ENCODE peak calls at places on chromosomes 4 and X, in eight cellular contexts. F, K, P, H, S, X, J and T are unnamed samples.

GRCh38 chrX:40402771-40403533 is 177.8 kb upstream of the ATP6AP2 start:
- DNase-seq in F (no peak), K (peak), P (peak), H (no peak), S (no peak), X (no peak), J (peak), T (no peak)

GRCh38 chr4:15936495-15936894 is 2.0 kb downstream of the FGFBP1 start:
- DNase-seq in F (no peak), K (no peak), P (no peak), H (no peak), S (no peak), X (no peak), J (no peak), T (no peak)

GRCh38 chr4:129344058-129344457 is 248.1 kb downstream of the C4orf33 start:
- DNase-seq in F (peak), K (peak), P (peak), H (peak), S (peak), X (peak), J (peak), T (no peak)

GRCh38 chrX:141632124-141632523 is 42.6 kb downstream of the SPANXA2 start:
- DNase-seq in F (no peak), K (peak), P (no peak), H (no peak), S (no peak), X (no peak), J (no peak), T (no peak)

GRCh38 chr4:186226521-186227189 is 652 bp upstream of the KLKB1 start:
- DNase-seq in F (no peak), K (no peak), P (no peak), H (no peak), S (no peak), X (no peak), J (no peak), T (no peak)

GRCh38 chr4:147755567-147756295 is 23.8 kb downstream of the ARHGAP10 start:
- DNase-seq in F (no peak), K (peak), P (no peak), H (no peak), S (no peak), X (no peak), J (peak), T (no peak)

GRCh38 chr4:156725257-156725656 is 246.3 kb downstream of the PDGFC start:
- DNase-seq in F (no peak), K (no peak), P (no peak), H (no peak), S (no peak), X (no peak), J (no peak), T (no peak)

GRCh38 chr4:70657326-70657725 is 9.0 kb downstream of the JCHAIN start:
- DNase-seq in F (no peak), K (no peak), P (no peak), H (no peak), S (no peak), X (no peak), J (no peak), T (no peak)

GRCh38 chr4:77817304-77818076 is 1.7 kb downstream of the CNOT6L start:
- DNase-seq in F (no peak), K (peak), P (no peak), H (no peak), S (peak), X (no peak), J (peak), T (no peak)

GRCh38 chrX:3448563-3448962 is 102.1 kb upstream of the MXRA5 start:
- DNase-seq in F (no peak), K (no peak), P (no peak), H (no peak), S (no peak), X (no peak), J (no peak), T (no peak)

GRCh38 chr4:186472948-186473347 is 82.4 kb downstream of the MTNR1A start:
- DNase-seq in F (peak), K (peak), P (peak), H (peak), S (peak), X (no peak), J (peak), T (no peak)

GRCh38 chr4:106238819-106239420 is 77.1 kb downstream of the TBCK start:
- DNase-seq in F (peak), K (peak), P (peak), H (peak), S (peak), X (peak), J (peak), T (no peak)

GRCh38 chr4:91746551-91746950 is 557.2 kb upstream of the GRID2 start:
- DNase-seq in F (peak), K (no peak), P (no peak), H (no peak), S (no peak), X (no peak), J (no peak), T (no peak)

DNA sequence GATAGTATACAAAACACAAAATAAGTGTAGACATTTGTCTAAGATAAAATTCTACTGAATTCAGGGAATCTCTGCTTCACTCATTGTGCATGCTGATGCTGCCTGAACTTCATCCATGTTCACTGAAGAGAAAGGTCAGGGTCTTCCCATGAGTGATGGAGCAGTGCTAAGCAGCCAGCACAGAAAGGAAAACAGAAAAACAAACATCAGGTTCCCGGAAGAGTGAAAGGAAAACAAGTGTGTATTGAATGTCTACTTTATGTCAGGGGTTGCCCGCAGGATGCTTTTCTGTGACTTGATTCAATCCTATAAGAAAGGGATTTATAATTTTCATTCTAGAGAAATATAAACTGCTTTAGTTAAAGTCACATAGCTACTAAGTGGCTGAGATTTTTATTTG is 522.4 kb downstream of the RAB28 start:
- DNase-seq in F (no peak), K (no peak), P (no peak), H (no peak), S (no peak), X (no peak), J (no peak), T (no peak)
- H3K4me2 ChIP-seq in F (no peak), K (no peak), P (no peak), H (no peak), S (no peak), X (no peak), J (no peak), T (no peak)

DNA sequence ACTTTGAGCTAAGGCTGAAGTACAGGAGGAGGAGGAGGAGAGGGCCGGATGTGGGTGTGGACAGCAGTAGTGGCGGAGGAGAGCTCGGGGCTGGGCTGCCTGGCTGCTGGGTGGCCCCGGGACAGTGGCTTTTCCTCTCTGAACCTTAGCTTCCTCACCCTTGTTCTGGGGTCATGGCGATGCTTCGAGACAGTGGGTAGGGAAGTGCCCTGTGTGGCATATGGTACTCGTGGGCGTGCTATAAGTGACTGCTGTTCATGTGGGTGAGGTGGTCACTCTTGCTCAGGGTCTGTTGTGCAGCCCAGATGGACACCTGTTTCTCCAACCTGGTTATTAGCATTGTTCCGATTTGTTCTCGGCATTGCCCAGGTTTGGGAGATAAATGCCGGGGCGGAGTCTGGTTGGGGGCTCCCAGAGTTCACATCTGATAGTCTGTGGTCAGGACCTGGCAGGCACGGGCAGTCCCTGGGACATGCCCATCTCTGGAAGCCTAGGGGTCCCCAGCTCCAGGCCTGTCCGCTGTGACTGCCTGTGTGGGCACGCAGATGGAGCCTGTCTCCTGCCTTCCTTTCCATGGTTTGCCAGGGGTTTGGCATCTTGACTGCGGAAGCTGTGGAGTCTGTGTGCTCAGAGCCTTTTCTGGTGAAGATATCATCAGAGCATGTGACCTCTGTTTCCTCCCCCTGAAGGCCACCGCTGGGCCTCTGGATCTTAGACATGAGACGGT is 4.9 kb upstream of the CPZ start:
- DNase-seq in F (no peak), K (no peak), P (no peak), H (no peak), S (no peak), X (no peak), J (no peak), T (no peak)
- H3K27ac ChIP-seq in F (no peak), K (no peak), P (no peak), H (no peak), S (no peak), X (no peak), J (no peak), T (no peak)

GRCh38 chrX:69305333-69306062 is 140.2 kb upstream of the PJA1 start:
- DNase-seq in F (peak), K (no peak), P (no peak), H (peak), S (no peak), X (no peak), J (no peak), T (no peak)
- H3K4me2 ChIP-seq in F (peak), K (no peak), P (no peak), H (no peak), S (no peak), X (no peak), J (no peak), T (no peak)

DNA sequence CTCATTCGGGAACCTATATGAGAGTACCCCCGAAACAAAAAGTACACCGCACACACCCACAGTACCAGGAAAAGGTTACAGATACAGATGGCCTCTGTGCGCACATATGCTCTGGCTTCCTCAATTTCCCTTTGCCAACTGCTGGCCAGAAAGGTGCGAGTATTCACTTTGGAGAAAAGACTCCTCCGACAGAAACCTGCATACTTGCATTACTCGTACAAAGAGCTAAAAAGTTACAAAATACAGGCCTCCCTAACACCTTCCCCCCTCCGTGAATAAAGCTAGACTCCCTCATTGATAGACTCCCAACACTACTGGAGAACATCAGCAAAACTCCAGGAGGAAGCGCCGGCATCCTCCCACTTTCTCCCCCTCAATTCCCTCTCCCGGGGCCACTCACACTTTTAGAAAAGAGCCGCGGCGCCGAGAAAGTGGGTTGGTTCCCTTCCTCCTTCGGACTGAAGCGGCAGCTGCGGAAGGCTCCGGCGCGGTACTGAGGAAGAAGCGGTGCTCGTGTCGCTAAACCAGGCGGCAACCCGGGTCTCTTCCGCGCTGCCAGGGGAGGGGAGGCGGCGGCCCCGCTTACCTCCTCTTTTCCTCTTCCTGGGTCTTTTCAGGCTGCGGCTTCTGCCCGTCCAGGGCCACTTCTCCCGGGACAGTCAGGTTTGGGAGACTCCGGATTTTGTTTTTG is 1.2 kb downstream of the FBXW7 start:
- DNase-seq in F (peak), K (peak), P (no peak), H (no peak), S (peak), X (peak), J (peak), T (no peak)
- H3K27ac ChIP-seq in F (no peak), K (peak), P (peak), H (no peak), S (peak), X (peak), J (peak), T (peak)

GRCh38 chr4:53764761-53765490 is 173.6 kb upstream of the LNX1 start:
- DNase-seq in F (no peak), K (peak), P (no peak), H (no peak), S (no peak), X (no peak), J (no peak), T (no peak)
- H3K4me2 ChIP-seq in F (no peak), K (peak), P (no peak), H (no peak), S (peak), X (no peak), J (no peak), T (no peak)

GRCh38 chr4:40363382-40363920 is 28.3 kb downstream of the CHRNA9 start:
- DNase-seq in F (no peak), K (no peak), P (no peak), H (no peak), S (no peak), X (no peak), J (no peak), T (no peak)
- H3K27ac ChIP-seq in F (no peak), K (no peak), P (no peak), H (no peak), S (no peak), X (no peak), J (no peak), T (no peak)

DNA sequence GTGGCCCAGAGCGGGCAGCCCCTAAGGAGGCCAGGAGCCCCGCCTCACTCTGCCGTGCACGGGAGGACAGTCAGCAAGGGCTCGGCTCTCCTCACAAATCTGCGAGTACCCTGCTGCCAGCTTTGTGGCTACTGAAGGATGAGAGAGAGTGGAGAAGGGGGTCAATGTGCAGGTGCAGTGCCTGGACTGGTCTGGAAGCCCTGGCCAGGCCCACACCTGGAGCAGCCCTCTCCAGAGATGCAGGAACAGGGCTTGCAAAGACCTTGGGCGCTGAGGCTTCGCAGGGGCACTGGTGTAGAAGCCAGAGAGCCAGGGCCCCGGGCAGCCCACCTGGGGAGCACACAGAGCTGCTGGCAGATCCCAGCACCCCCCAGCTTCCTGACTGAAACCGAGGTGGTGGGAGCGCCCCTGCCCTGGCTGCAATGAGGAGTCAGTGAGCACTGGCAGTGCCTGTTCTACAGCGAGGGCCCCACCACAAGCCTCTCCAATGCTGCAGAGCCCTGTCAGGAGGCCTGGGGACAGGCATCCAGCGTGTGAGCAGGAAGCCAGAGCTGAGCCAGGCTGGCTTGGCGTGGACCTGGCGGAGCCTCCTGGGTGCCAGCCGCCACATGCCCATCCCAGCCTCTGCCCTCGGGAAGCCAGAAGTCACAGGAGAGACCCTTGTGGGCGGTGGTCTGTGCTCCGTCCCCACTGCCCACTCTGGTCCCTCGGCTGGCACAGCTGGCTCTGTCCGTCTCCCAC is 3.9 kb downstream of the SPON2 start:
- DNase-seq in F (no peak), K (no peak), P (no peak), H (no peak), S (no peak), X (no peak), J (no peak), T (no peak)
- H3K4me2 ChIP-seq in F (peak), K (no peak), P (no peak), H (no peak), S (peak), X (no peak), J (no peak), T (peak)

GRCh38 chr4:184406915-184407314 is 67.4 kb downstream of the IRF2 start:
- DNase-seq in F (no peak), K (no peak), P (no peak), H (no peak), S (peak), X (no peak), J (peak), T (no peak)
- H3K27ac ChIP-seq in F (peak), K (no peak), P (no peak), H (no peak), S (peak), X (no peak), J (peak), T (no peak)

DNA sequence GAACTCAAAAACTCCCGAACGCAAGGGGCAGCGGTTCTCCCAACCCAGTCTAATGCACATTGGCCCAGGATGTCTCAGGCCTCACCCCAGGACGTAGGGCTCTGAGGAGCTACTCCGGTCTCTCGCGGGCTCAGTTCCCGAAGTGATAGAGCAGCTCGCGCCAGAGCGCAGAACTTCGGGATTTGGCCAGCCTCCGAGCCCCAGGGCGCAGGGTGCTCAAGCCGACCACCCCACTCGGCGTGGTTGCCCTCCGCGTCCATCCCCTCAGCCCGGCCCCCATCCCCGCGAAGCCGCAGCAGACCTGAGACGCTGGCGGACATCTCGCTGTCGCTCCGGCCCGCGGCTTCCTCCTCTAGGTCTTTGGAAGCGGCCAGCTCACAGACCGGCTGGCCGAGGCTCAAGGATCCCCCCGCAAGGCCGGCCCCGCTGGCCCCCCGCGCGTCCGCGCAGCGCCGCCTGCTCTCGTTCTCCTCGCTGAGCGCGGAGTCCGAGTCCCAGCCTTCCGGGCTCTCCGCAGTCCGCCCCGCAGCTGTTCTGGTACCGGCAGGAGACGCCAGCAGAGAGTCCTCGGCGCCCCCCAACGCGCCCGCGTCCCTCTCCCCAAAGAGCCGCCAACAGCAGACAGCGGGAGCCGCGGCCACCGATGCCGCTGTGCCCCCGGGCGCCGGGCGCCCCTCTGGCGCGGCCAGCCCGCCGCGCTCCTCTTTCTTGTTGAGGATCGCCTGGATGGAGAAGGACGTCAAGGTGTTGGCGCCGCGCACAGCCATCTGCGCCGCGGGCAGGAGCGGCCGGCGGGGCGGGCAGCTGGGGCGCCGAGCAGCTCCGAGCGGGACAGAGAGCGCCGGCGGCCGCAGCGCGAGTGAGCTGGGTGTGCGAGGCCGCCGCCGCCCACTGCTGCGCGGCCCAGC is at the start of gene NKX3-2:
- DNase-seq in F (peak), K (peak), P (no peak), H (no peak), S (no peak), X (no peak), J (peak), T (no peak)
- H3K4me2 ChIP-seq in F (peak), K (peak), P (peak), H (peak), S (peak), X (peak), J (peak), T (peak)

GRCh38 chr4:37687666-37688065 is 1.5 kb upstream of the RELL1 start:
- DNase-seq in F (no peak), K (no peak), P (no peak), H (no peak), S (no peak), X (no peak), J (no peak), T (no peak)

GRCh38 chr4:37697566-37697965 is 11.4 kb upstream of the RELL1 start:
- DNase-seq in F (no peak), K (no peak), P (no peak), H (no peak), S (no peak), X (no peak), J (no peak), T (no peak)

GRCh38 chr4:37693450-37694190 is 7.4 kb upstream of the RELL1 start:
- DNase-seq in F (no peak), K (peak), P (peak), H (no peak), S (no peak), X (no peak), J (peak), T (no peak)

GRCh38 chr4:37689353-37689752 is 3.2 kb upstream of the RELL1 start:
- DNase-seq in F (no peak), K (no peak), P (no peak), H (no peak), S (no peak), X (no peak), J (no peak), T (no peak)

DNA sequence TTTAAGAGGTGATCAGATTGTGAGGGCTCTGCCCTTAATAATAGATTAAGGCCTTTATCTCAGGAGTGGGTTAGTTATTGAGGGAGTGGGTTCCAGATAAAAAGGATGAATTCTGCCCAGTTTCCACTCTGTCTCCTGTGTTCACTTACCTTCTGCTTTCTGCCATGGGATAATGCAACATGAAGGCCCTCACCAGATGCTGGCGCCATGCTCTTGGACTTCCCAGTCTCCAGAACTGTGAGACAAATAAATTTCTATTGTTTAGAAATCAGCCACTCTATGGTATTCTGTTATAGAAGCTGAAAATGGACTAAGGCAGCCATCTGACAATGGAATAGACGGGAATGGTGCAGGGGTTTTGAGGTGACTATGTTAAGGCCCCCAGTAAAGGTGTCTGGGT is 6.9 kb upstream of the RELL1 start:
- DNase-seq in F (no peak), K (no peak), P (no peak), H (no peak), S (no peak), X (no peak), J (no peak), T (no peak)
- H3K27ac ChIP-seq in F (no peak), K (no peak), P (peak), H (no peak), S (no peak), X (no peak), J (no peak), T (no peak)